ENCODE peak calls at places on chromosomes 3 and 15, in four cellular contexts. One of them, this sample, is unnamed.
A peak's percentile ranks its signal among the peaks of the same experiment; 100 is the strongest.

GRCh38 chr3:158723991-158724390 is 8.3 kb downstream of the RARRES1 start:
- DNase-seq in substantia nigra: no peak
- DNase-seq in ovary: no peak
- DNase-seq in RCC 7860: no peak
- DNase-seq in this sample: no peak

GRCh38 chr3:139421034-139421433 is 31.6 kb upstream of the COPB2 start:
- DNase-seq in ovary: no peak
- DNase-seq in RCC 7860: no peak
- DNase-seq in substantia nigra: no peak
- DNase-seq in this sample: no peak

GRCh38 chr15:100116416-100117190 is 225.2 kb downstream of the ADAMTS17 start:
- DNase-seq in RCC 7860: no peak
- DNase-seq in substantia nigra: peak; percentile 56
- DNase-seq in ovary: peak; percentile 94
- DNase-seq in this sample: no peak

GRCh38 chr15:30063829-30064559 is 18.8 kb upstream of the GOLGA8J start:
- DNase-seq in ovary: peak; percentile 65
- DNase-seq in substantia nigra: no peak
- DNase-seq in RCC 7860: no peak
- DNase-seq in this sample: no peak

GRCh38 chr3:122745365-122746021 is 48.1 kb downstream of the HSPBAP1 start:
- DNase-seq in ovary: no peak
- DNase-seq in substantia nigra: no peak
- DNase-seq in RCC 7860: no peak
- DNase-seq in this sample: no peak

GRCh38 chr3:118666-119065 is 77.9 kb upstream of the CHL1 start:
- DNase-seq in ovary: no peak
- DNase-seq in RCC 7860: no peak
- DNase-seq in substantia nigra: no peak
- DNase-seq in this sample: no peak

GRCh38 chr3:136194409-136195257 is 1.5 kb downstream of the MSL2 start:
- DNase-seq in ovary: peak; percentile 46
- DNase-seq in substantia nigra: peak; percentile 1
- DNase-seq in RCC 7860: no peak
- DNase-seq in this sample: no peak

GRCh38 chr3:175558261-175558660 is 699.1 kb downstream of the NAALADL2 start:
- DNase-seq in ovary: no peak
- DNase-seq in RCC 7860: no peak
- DNase-seq in substantia nigra: no peak
- DNase-seq in this sample: no peak

GRCh38 chr3:46276497-46277099 is 34.3 kb downstream of the CCR3 start:
- DNase-seq in ovary: no peak
- DNase-seq in RCC 7860: peak; percentile 8
- DNase-seq in substantia nigra: peak; percentile 6
- DNase-seq in this sample: peak; percentile 24

GRCh38 chr3:14876942-14877341 is 58.2 kb downstream of the FGD5 start:
- DNase-seq in RCC 7860: no peak
- DNase-seq in ovary: peak; percentile 41
- DNase-seq in substantia nigra: no peak
- DNase-seq in this sample: no peak

GRCh38 chr3:98733055-98733777 is 29.9 kb upstream of the ST3GAL6 start:
- DNase-seq in substantia nigra: no peak
- DNase-seq in RCC 7860: no peak
- DNase-seq in ovary: peak; percentile 40
- DNase-seq in this sample: peak; percentile 29

GRCh38 chr3:31077021-31077601 is 182.7 kb upstream of the GADL1 start:
- DNase-seq in substantia nigra: no peak
- DNase-seq in ovary: no peak
- DNase-seq in RCC 7860: peak; percentile 98
- DNase-seq in this sample: peak; percentile 52